ENCODE peak calls at places on chromosomes 12 and 14, in five cellular contexts. One of them, this sample, is unnamed.
A peak's percentile ranks its signal among the peaks of the same experiment; 100 is the strongest.

GRCh38 chr14:54362089-54362504 is 34.7 kb upstream of the CDKN3 start:
- DNase-seq in HepG2: no peak
- DNase-seq in fibroblast of lung: no peak
- DNase-seq in IMR-90: no peak
- DNase-seq in SK-N-SH: no peak
- DNase-seq in this sample: no peak

GRCh38 chr14:72538387-72538786 is 355.5 kb downstream of the DPF3 start:
- DNase-seq in HepG2: no peak
- DNase-seq in fibroblast of lung: no peak
- DNase-seq in IMR-90: no peak
- DNase-seq in SK-N-SH: no peak
- DNase-seq in this sample: no peak

GRCh38 chr14:61476737-61477410 is 155.5 kb downstream of the PRKCH start:
- DNase-seq in HepG2: no peak
- DNase-seq in fibroblast of lung: peak; percentile 99
- DNase-seq in IMR-90: peak; percentile 99
- DNase-seq in SK-N-SH: peak; percentile 36
- DNase-seq in this sample: peak; percentile 85

GRCh38 chr12:85805654-85806053 is 30.6 kb downstream of the RASSF9 start:
- DNase-seq in HepG2: no peak
- DNase-seq in fibroblast of lung: no peak
- DNase-seq in IMR-90: no peak
- DNase-seq in SK-N-SH: no peak
- DNase-seq in this sample: peak; percentile 89

GRCh38 chr12:89383235-89384049 is 31.1 kb upstream of the DUSP6 start:
- DNase-seq in HepG2: peak; percentile 89
- DNase-seq in fibroblast of lung: peak; percentile 39
- DNase-seq in IMR-90: peak; percentile 47
- DNase-seq in SK-N-SH: peak; percentile 50
- DNase-seq in this sample: peak; percentile 32

GRCh38 chr12:10214131-10214876 is 1.6 kb downstream of the GABARAPL1 start:
- DNase-seq in HepG2: no peak
- DNase-seq in fibroblast of lung: peak; percentile 63
- DNase-seq in IMR-90: peak; percentile 72
- DNase-seq in SK-N-SH: no peak
- DNase-seq in this sample: peak; percentile 73

GRCh38 chr12:89949457-89950195 is 241.0 kb upstream of the ATP2B1 start:
- DNase-seq in HepG2: peak; percentile 9
- DNase-seq in fibroblast of lung: peak; percentile 74
- DNase-seq in IMR-90: peak; percentile 64
- DNase-seq in SK-N-SH: no peak
- DNase-seq in this sample: peak; percentile 87

GRCh38 chr12:100128509-100128908 is 14.2 kb downstream of the BLTP3B start:
- DNase-seq in HepG2: peak; percentile 39
- DNase-seq in fibroblast of lung: peak; percentile 59
- DNase-seq in IMR-90: peak; percentile 41
- DNase-seq in SK-N-SH: peak; percentile 33
- DNase-seq in this sample: peak; percentile 82

GRCh38 chr14:31465113-31465512 is 7.8 kb upstream of the DTD2 start:
- DNase-seq in HepG2: no peak
- DNase-seq in fibroblast of lung: peak; percentile 64
- DNase-seq in IMR-90: peak; percentile 37
- DNase-seq in SK-N-SH: no peak
- DNase-seq in this sample: peak; percentile 69

DNA sequence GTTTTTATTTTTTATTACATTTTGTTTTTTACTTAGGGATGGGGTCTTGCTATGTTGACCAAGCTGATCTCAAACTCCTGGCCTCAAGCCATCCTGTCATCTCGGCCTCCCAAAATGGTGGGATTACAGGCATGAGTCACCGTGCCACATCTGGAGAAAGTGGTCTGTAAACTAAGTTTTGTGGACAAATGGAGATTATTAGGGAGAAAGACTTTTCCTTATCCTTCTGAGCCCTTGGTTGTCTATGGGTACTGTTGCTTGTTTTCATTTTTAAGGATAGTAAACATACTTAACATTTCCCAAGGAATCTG is 37.8 kb downstream of the WNK1 start:
- DNase-seq in HepG2: no peak
- DNase-seq in fibroblast of lung: no peak
- DNase-seq in IMR-90: no peak
- DNase-seq in SK-N-SH: no peak
- DNase-seq in this sample: no peak
- H3K4me2 ChIP-seq in HepG2: no peak overlapping the region
- H3K4me2 ChIP-seq in fibroblast of lung: no peak overlapping the region
- H3K4me2 ChIP-seq in IMR-90: no peak overlapping the region
- H3K4me2 ChIP-seq in SK-N-SH: no peak overlapping the region
- H3K4me2 ChIP-seq in this sample: no peak overlapping the region

GRCh38 chr14:22518073-22518472 is 71.0 kb downstream of the DAD1 start:
- DNase-seq in HepG2: no peak
- DNase-seq in fibroblast of lung: no peak
- DNase-seq in IMR-90: no peak
- DNase-seq in SK-N-SH: no peak
- DNase-seq in this sample: no peak
- H3K4me1 ChIP-seq in HepG2: peaks cover 9% of the 10 kb centered on the region
- H3K4me1 ChIP-seq in fibroblast of lung: peaks cover 4% of the 10 kb centered on the region
- H3K4me1 ChIP-seq in IMR-90: peaks cover 11% of the 10 kb centered on the region
- H3K4me1 ChIP-seq in SK-N-SH: peaks cover 19% of the 10 kb centered on the region
- H3K4me1 ChIP-seq in this sample: peaks cover 30% of the 10 kb centered on the region

DNA sequence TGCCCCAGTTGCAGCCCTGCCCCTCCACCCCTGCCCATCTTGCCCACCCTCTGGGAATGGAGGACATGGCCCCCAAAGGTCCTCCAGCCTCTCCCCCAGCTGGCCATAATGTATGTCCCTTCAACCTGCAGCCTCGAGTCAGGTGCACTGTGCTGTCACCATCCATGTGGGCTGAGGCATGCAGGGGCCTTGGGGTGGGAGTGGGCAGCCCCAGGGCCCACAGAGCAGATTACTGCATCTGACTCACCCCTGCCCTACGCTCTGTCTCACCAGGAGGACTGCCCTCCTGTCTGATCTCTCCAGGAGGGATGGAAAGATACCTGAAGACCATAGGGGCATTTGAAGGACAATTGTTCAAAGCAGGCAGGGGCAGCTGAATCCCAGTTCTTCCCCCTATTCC is 13.3 kb downstream of the SYNDIG1L start:
- DNase-seq in HepG2: no peak
- DNase-seq in fibroblast of lung: no peak
- DNase-seq in IMR-90: no peak
- DNase-seq in SK-N-SH: no peak
- DNase-seq in this sample: no peak
- H3K27me3 ChIP-seq in HepG2: no peaks in the 10 kb centered on the region
- H3K27me3 ChIP-seq in fibroblast of lung: peaks cover 30% of the 10 kb centered on the region
- H3K27me3 ChIP-seq in IMR-90: peaks cover 63% of the 10 kb centered on the region
- H3K27me3 ChIP-seq in SK-N-SH: peaks cover 7% of the 10 kb centered on the region
- H3K27me3 ChIP-seq in this sample: peaks cover 43% of the 10 kb centered on the region

GRCh38 chr12:49867580-49868341 is 24.9 kb upstream of the BCDIN3D start:
- DNase-seq in HepG2: no peak
- DNase-seq in fibroblast of lung: no peak
- DNase-seq in IMR-90: no peak
- DNase-seq in SK-N-SH: no peak
- DNase-seq in this sample: no peak
- H3K4me2 ChIP-seq in HepG2: no peak overlapping the region
- H3K4me2 ChIP-seq in fibroblast of lung: no peak overlapping the region
- H3K4me2 ChIP-seq in IMR-90: no peak overlapping the region
- H3K4me2 ChIP-seq in SK-N-SH: peak overlapping the region; percentile 46
- H3K4me2 ChIP-seq in this sample: no peak overlapping the region

GRCh38 chr14:105072381-105072861 is 7.2 kb upstream of the GPR132 start:
- DNase-seq in HepG2: no peak
- DNase-seq in fibroblast of lung: no peak
- DNase-seq in IMR-90: no peak
- DNase-seq in SK-N-SH: no peak
- DNase-seq in this sample: no peak
- H3K4me1 ChIP-seq in HepG2: no peaks in the 10 kb centered on the region
- H3K4me1 ChIP-seq in fibroblast of lung: peaks cover 8% of the 10 kb centered on the region
- H3K4me1 ChIP-seq in IMR-90: peaks cover 6% of the 10 kb centered on the region
- H3K4me1 ChIP-seq in SK-N-SH: no peaks in the 10 kb centered on the region
- H3K4me1 ChIP-seq in this sample: peaks cover 14% of the 10 kb centered on the region

GRCh38 chr12:124279846-124280360 is 15.0 kb upstream of the RFLNA start:
- DNase-seq in HepG2: no peak
- DNase-seq in fibroblast of lung: no peak
- DNase-seq in IMR-90: no peak
- DNase-seq in SK-N-SH: no peak
- DNase-seq in this sample: peak; percentile 33
- H3K27me3 ChIP-seq in HepG2: no peaks in the 10 kb centered on the region
- H3K27me3 ChIP-seq in fibroblast of lung: peaks cover 12% of the 10 kb centered on the region
- H3K27me3 ChIP-seq in IMR-90: peaks cover 71% of the 10 kb centered on the region
- H3K27me3 ChIP-seq in SK-N-SH: peaks cover 6% of the 10 kb centered on the region
- H3K27me3 ChIP-seq in this sample: peaks cover 39% of the 10 kb centered on the region

GRCh38 chr12:108257610-108258106 is 81.5 kb downstream of the CMKLR1 start:
- DNase-seq in HepG2: no peak
- DNase-seq in fibroblast of lung: no peak
- DNase-seq in IMR-90: no peak
- DNase-seq in SK-N-SH: no peak
- DNase-seq in this sample: no peak

GRCh38 chr12:108254030-108254429 is 85.1 kb downstream of the CMKLR1 start:
- DNase-seq in HepG2: no peak
- DNase-seq in fibroblast of lung: no peak
- DNase-seq in IMR-90: no peak
- DNase-seq in SK-N-SH: no peak
- DNase-seq in this sample: no peak

GRCh38 chr12:108257004-108257403 is 82.1 kb downstream of the CMKLR1 start:
- DNase-seq in HepG2: no peak
- DNase-seq in fibroblast of lung: no peak
- DNase-seq in IMR-90: no peak
- DNase-seq in SK-N-SH: no peak
- DNase-seq in this sample: no peak

GRCh38 chr12:108253540-108253939 is 85.6 kb downstream of the CMKLR1 start:
- DNase-seq in HepG2: no peak
- DNase-seq in fibroblast of lung: no peak
- DNase-seq in IMR-90: no peak
- DNase-seq in SK-N-SH: peak; percentile 70
- DNase-seq in this sample: no peak

DNA sequence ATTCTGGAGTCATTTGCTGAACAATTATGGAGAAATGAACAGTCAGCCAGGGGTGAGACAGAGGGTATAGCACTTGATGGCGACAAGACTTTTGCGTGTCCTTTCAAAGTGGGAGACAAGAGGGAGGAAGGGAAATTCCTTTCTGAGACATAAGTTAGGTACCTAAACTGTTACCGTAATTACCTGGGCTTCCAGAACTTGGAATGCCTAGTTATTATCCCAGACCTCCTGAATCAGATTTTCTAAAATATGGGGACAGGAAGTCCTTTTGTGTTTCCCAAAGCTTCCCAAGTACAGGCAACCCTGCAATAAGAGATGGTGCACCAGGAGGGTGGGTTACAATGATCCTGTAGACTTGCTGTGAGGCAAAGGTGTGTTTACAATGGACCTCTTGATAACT is 83.9 kb downstream of the CMKLR1 start:
- DNase-seq in HepG2: no peak
- DNase-seq in fibroblast of lung: no peak
- DNase-seq in IMR-90: no peak
- DNase-seq in SK-N-SH: no peak
- DNase-seq in this sample: no peak
- H3K4me2 ChIP-seq in HepG2: no peak overlapping the region
- H3K4me2 ChIP-seq in fibroblast of lung: no peak overlapping the region
- H3K4me2 ChIP-seq in IMR-90: no peak overlapping the region
- H3K4me2 ChIP-seq in SK-N-SH: no peak overlapping the region
- H3K4me2 ChIP-seq in this sample: no peak overlapping the region

DNA sequence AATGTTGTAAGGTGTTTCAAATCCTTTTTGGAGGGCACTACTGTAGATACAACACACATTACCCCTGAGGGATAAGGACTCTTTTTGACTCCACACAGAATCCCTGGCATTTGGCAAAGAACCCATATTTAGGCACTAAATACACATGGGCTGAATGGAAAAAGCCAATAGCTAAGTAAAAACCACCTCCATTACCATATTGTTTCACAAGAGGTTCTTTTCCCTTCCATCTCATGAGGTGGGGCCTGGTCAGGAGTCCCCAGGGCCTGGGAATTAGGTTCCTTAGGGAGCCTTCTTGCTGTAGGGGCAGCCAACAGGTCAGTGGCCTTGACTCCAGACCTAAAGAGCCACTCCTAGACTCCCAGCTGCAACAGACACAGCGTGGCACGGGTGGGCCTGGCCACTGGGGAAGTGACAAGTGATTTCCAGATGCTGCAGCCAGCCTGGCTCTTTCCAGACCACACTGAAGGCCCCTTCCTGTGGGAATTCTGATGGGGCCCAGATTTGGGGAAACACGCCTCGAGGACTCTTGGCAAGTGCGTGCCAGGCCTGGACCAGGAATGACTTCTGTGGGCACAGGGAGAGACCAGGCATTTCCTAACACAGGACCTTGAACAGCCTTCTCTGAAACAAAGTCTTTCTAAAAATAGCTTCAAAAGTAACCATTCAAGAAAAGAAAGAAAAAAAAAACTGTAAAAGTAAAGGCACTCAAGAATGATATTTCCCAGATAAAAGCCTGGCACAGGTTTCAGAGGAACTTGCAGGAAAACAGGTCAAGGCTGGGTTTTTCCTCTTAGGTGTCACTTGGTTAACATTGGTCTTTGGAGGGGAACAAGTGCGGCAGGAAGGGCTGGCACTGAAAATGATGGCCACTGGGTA is 18.1 kb downstream of the SSH1 start:
- DNase-seq in HepG2: no peak
- DNase-seq in fibroblast of lung: peak; percentile 70
- DNase-seq in IMR-90: peak; percentile 58
- DNase-seq in SK-N-SH: peak; percentile 61
- DNase-seq in this sample: peak; percentile 84
- H3K4me1 ChIP-seq in HepG2: peaks cover 27% of the 10 kb centered on the region
- H3K4me1 ChIP-seq in fibroblast of lung: peaks cover 42% of the 10 kb centered on the region
- H3K4me1 ChIP-seq in IMR-90: peaks cover 44% of the 10 kb centered on the region
- H3K4me1 ChIP-seq in SK-N-SH: peaks cover 54% of the 10 kb centered on the region
- H3K4me1 ChIP-seq in this sample: peaks cover 50% of the 10 kb centered on the region

GRCh38 chr12:132426349-132427176 is 63.4 kb upstream of the FBRSL1 start:
- DNase-seq in HepG2: peak; percentile 47
- DNase-seq in fibroblast of lung: no peak
- DNase-seq in IMR-90: no peak
- DNase-seq in SK-N-SH: no peak
- DNase-seq in this sample: no peak
- H3K27me3 ChIP-seq in HepG2: peaks cover 4% of the 10 kb centered on the region
- H3K27me3 ChIP-seq in fibroblast of lung: no peaks in the 10 kb centered on the region
- H3K27me3 ChIP-seq in IMR-90: peaks cover 37% of the 10 kb centered on the region
- H3K27me3 ChIP-seq in SK-N-SH: peaks cover 27% of the 10 kb centered on the region
- H3K27me3 ChIP-seq in this sample: peaks cover 71% of the 10 kb centered on the region

DNA sequence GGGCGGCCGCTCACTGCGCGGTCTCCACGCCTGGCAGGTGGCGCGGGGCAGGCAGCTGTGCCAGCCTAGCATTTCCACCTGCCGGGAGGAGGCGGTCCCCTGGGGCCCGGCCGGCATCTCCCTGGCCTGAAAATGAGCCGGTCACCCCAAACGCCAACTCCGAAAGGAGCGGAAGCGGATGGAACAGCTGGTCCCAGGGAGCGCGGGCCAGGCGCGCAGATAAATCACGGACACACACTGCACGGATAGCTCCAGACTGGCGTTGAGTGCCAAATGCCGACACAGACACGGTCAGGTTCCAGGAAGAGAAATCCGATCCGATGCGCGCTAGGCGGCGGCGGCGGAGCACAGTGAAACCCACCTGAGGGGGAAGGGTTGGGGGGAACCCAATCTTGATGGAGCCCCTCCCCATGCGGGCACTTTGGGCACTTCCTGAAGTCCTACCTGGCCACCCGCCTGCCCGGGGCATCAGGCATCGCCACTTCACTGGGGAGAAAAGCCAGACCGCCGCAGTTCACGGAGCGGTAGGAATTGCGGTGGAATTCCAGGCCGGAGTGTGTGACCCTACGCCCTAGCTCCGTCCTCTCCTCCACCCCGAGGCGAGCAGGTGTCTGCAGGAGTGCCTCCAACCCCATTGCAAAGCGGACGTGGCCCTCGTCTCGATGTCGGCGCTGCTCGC is 624 bp upstream of the PLEKHD1 start:
- DNase-seq in HepG2: no peak
- DNase-seq in fibroblast of lung: peak; percentile 14
- DNase-seq in IMR-90: peak; percentile 13
- DNase-seq in SK-N-SH: peak; percentile 82
- DNase-seq in this sample: peak; percentile 32
- H3K4me2 ChIP-seq in HepG2: peak overlapping the region; percentile 75
- H3K4me2 ChIP-seq in fibroblast of lung: no peak overlapping the region
- H3K4me2 ChIP-seq in IMR-90: peak overlapping the region; percentile 57
- H3K4me2 ChIP-seq in SK-N-SH: peak overlapping the region; percentile 82
- H3K4me2 ChIP-seq in this sample: peak overlapping the region; percentile 8

This sample was measured in GM23248.